ENCODE peak calls at places on chromosomes 13 and 19, in four cellular contexts. One of them, this sample, is unnamed.

GRCh38 chr19:1104452-1105216 is 840 bp downstream of the GPX4 start:
- DNase-seq in renal cortical epithelial cell: peak; percentile 33
- DNase-seq in progenitor cell of endocrine pancreas: peak; percentile 74
- DNase-seq in stimulated activated naive CD4-positive, alpha-beta T cell: peak; percentile 81
- DNase-seq in this sample: peak; percentile 62

GRCh38 chr19:45598267-45599011 is 3.6 kb downstream of the GPR4 start:
- DNase-seq in renal cortical epithelial cell: no peak
- DNase-seq in progenitor cell of endocrine pancreas: no peak
- DNase-seq in stimulated activated naive CD4-positive, alpha-beta T cell: peak; percentile 27
- DNase-seq in this sample: no peak

GRCh38 chr19:18588611-18589379 is at the start of gene REX1BD:
- DNase-seq in renal cortical epithelial cell: peak; percentile 23
- DNase-seq in progenitor cell of endocrine pancreas: peak; percentile 72
- DNase-seq in stimulated activated naive CD4-positive, alpha-beta T cell: peak; percentile 90
- DNase-seq in this sample: peak; percentile 90

GRCh38 chr13:40758811-40759210 is 12.2 kb downstream of the MRPS31 start:
- DNase-seq in renal cortical epithelial cell: no peak
- DNase-seq in progenitor cell of endocrine pancreas: no peak
- DNase-seq in stimulated activated naive CD4-positive, alpha-beta T cell: no peak
- DNase-seq in this sample: no peak

GRCh38 chr13:28531195-28531955 is 36.4 kb upstream of the FLT1 start:
- DNase-seq in renal cortical epithelial cell: peak; percentile 6
- DNase-seq in progenitor cell of endocrine pancreas: no peak
- DNase-seq in stimulated activated naive CD4-positive, alpha-beta T cell: no peak
- DNase-seq in this sample: no peak

GRCh38 chr13:61453121-61453520 is 37.5 kb upstream of the PCDH20 start:
- DNase-seq in renal cortical epithelial cell: no peak
- DNase-seq in progenitor cell of endocrine pancreas: no peak
- DNase-seq in stimulated activated naive CD4-positive, alpha-beta T cell: no peak
- DNase-seq in this sample: no peak

GRCh38 chr13:31947506-31947905 is 84.1 kb upstream of the FRY start:
- DNase-seq in renal cortical epithelial cell: peak; percentile 66
- DNase-seq in progenitor cell of endocrine pancreas: no peak
- DNase-seq in stimulated activated naive CD4-positive, alpha-beta T cell: no peak
- DNase-seq in this sample: no peak

GRCh38 chr13:28333204-28333900 is 161.6 kb downstream of the FLT1 start:
- DNase-seq in renal cortical epithelial cell: no peak
- DNase-seq in progenitor cell of endocrine pancreas: no peak
- DNase-seq in stimulated activated naive CD4-positive, alpha-beta T cell: no peak
- DNase-seq in this sample: no peak

GRCh38 chr19:3720533-3720917 is 12.3 kb downstream of the TJP3 start:
- DNase-seq in renal cortical epithelial cell: no peak
- DNase-seq in progenitor cell of endocrine pancreas: no peak
- DNase-seq in stimulated activated naive CD4-positive, alpha-beta T cell: no peak
- DNase-seq in this sample: no peak

This sample was measured in naive thymus-derived CD4-positive, alpha-beta T cell.